ENCODE peak calls at places on chromosome 9, in four cellular contexts. One of them, this sample, is unnamed.
A peak's percentile ranks its signal among the peaks of the same experiment; 100 is the strongest.

GRCh38 chr9:88680505-88681160 is 145.7 kb downstream of the NXNL2 start:
- DNase-seq in A549: no peak
- DNase-seq in psoas muscle: no peak
- DNase-seq in astrocyte: peak; percentile 42
- DNase-seq in this sample: no peak

GRCh38 chr9:87684627-87685204 is 41.2 kb upstream of the CTSL start:
- DNase-seq in A549: peak; percentile 44
- DNase-seq in psoas muscle: peak; percentile 40
- DNase-seq in astrocyte: no peak
- DNase-seq in this sample: peak; percentile 19

GRCh38 chr9:117672397-117672796 is 31.8 kb upstream of the TLR4 start:
- DNase-seq in A549: peak; percentile 58
- DNase-seq in psoas muscle: no peak
- DNase-seq in astrocyte: peak; percentile 59
- DNase-seq in this sample: peak; percentile 78

GRCh38 chr9:100725376-100725775 is 147.5 kb downstream of the CAVIN4 start:
- DNase-seq in A549: no peak
- DNase-seq in psoas muscle: no peak
- DNase-seq in astrocyte: no peak
- DNase-seq in this sample: no peak

GRCh38 chr9:127865645-127866464 is 11.4 kb upstream of the ENG start:
- DNase-seq in A549: no peak
- DNase-seq in psoas muscle: no peak
- DNase-seq in astrocyte: no peak
- DNase-seq in this sample: no peak

GRCh38 chr9:79129865-79130480 is 441.8 kb upstream of the TLE4 start:
- DNase-seq in A549: peak; percentile 61
- DNase-seq in psoas muscle: peak; percentile 43
- DNase-seq in astrocyte: peak; percentile 30
- DNase-seq in this sample: peak; percentile 61

GRCh38 chr9:126754436-126755324 is 50.2 kb upstream of the ZBTB43 start:
- DNase-seq in A549: no peak
- DNase-seq in psoas muscle: no peak
- DNase-seq in astrocyte: no peak
- DNase-seq in this sample: no peak

GRCh38 chr9:129436751-129437625 is 183.9 kb downstream of the C9orf50 start:
- DNase-seq in A549: no peak
- DNase-seq in psoas muscle: peak; percentile 67
- DNase-seq in astrocyte: peak; percentile 60
- DNase-seq in this sample: peak; percentile 43

GRCh38 chr9:5511935-5512580 is 1.7 kb downstream of the PDCD1LG2 start:
- DNase-seq in A549: no peak
- DNase-seq in psoas muscle: no peak
- DNase-seq in astrocyte: no peak
- DNase-seq in this sample: no peak

GRCh38 chr9:115035872-115036612 is 81.9 kb downstream of the TNC start:
- DNase-seq in A549: no peak
- DNase-seq in psoas muscle: no peak
- DNase-seq in astrocyte: peak; percentile 99
- DNase-seq in this sample: peak; percentile 94

GRCh38 chr9:124593080-124594058 is 86.2 kb upstream of the NR5A1 start:
- DNase-seq in A549: no peak
- DNase-seq in psoas muscle: no peak
- DNase-seq in astrocyte: no peak
- DNase-seq in this sample: peak; percentile 67

GRCh38 chr9:107176701-107177100 is 106.4 kb upstream of the RAD23B start:
- DNase-seq in A549: no peak
- DNase-seq in psoas muscle: peak; percentile 21
- DNase-seq in astrocyte: no peak
- DNase-seq in this sample: peak; percentile 83

GRCh38 chr9:118455781-118456180 is 751.6 kb downstream of the TLR4 start:
- DNase-seq in A549: no peak
- DNase-seq in psoas muscle: no peak
- DNase-seq in astrocyte: no peak
- DNase-seq in this sample: no peak

GRCh38 chr9:111863636-111864035 is 33.0 kb upstream of the UGCG start:
- DNase-seq in A549: no peak
- DNase-seq in psoas muscle: no peak
- DNase-seq in astrocyte: no peak
- DNase-seq in this sample: no peak

GRCh38 chr9:126503333-126504085 is 110.2 kb upstream of the LMX1B start:
- DNase-seq in A549: no peak
- DNase-seq in psoas muscle: peak; percentile 9
- DNase-seq in astrocyte: no peak
- DNase-seq in this sample: peak; percentile 41

GRCh38 chr9:95055851-95056551 is 261.5 kb downstream of the FANCC start:
- DNase-seq in A549: no peak
- DNase-seq in psoas muscle: peak; percentile 42
- DNase-seq in astrocyte: peak; percentile 66
- DNase-seq in this sample: peak; percentile 68

GRCh38 chr9:95053611-95054440 is 263.7 kb downstream of the FANCC start:
- DNase-seq in A549: no peak
- DNase-seq in psoas muscle: no peak
- DNase-seq in astrocyte: no peak
- DNase-seq in this sample: peak; percentile 54

GRCh38 chr9:95057121-95057520 is 260.4 kb downstream of the FANCC start:
- DNase-seq in A549: no peak
- DNase-seq in psoas muscle: no peak
- DNase-seq in astrocyte: peak; percentile 42
- DNase-seq in this sample: no peak

GRCh38 chr9:95058121-95058785 is 259.3 kb downstream of the FANCC start:
- DNase-seq in A549: no peak
- DNase-seq in psoas muscle: no peak
- DNase-seq in astrocyte: no peak
- DNase-seq in this sample: no peak

GRCh38 chr9:95055337-95055850 is 262.1 kb downstream of the FANCC start:
- DNase-seq in A549: no peak
- DNase-seq in psoas muscle: no peak
- DNase-seq in astrocyte: no peak
- DNase-seq in this sample: no peak
- H3K4me3 ChIP-seq in A549: peak overlapping the region; percentile 22
- H3K4me3 ChIP-seq in psoas muscle: peak overlapping the region; percentile 47
- H3K4me3 ChIP-seq in astrocyte: peak overlapping the region; percentile 40
- H3K4me3 ChIP-seq in this sample: peak overlapping the region; percentile 16

GRCh38 chr9:70352802-70353201 is 61.7 kb downstream of the KLF9 start:
- DNase-seq in A549: peak; percentile 9
- DNase-seq in psoas muscle: no peak
- DNase-seq in astrocyte: no peak
- DNase-seq in this sample: peak; percentile 17

GRCh38 chr9:70352356-70352755 is 62.1 kb downstream of the KLF9 start:
- DNase-seq in A549: no peak
- DNase-seq in psoas muscle: no peak
- DNase-seq in astrocyte: peak; percentile 60
- DNase-seq in this sample: peak; percentile 46

DNA sequence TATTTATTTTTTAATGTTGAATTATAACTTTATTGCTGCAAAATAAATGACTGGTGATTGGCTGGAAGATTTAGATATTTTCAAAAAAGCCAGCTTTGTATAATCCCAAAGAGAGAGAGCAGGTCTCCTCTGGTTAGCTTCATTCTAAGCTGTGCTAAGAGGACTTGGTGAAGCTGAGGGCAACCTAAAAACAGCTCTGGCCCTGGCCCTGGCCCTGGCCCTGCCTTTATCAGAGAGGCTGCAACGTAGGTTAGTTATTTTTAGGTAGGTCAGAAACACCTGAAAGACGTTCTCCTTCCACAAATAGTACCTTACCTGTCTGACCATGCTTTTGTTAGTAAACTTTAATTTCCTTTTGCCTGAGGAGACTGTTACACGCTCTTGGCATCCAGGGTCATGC is 58.7 kb downstream of the KLF9 start:
- DNase-seq in A549: no peak
- DNase-seq in psoas muscle: no peak
- DNase-seq in astrocyte: no peak
- DNase-seq in this sample: no peak
- TF ChIP-seq CTCF in A549: no peak
- TF ChIP-seq CTCF in psoas muscle: no peak
- TF ChIP-seq CTCF in astrocyte: no peak
- TF ChIP-seq CTCF in this sample: no peak

GRCh38 chr9:27367922-27368316 is 71.0 kb upstream of the EQTN start:
- DNase-seq in A549: no peak
- DNase-seq in psoas muscle: no peak
- DNase-seq in astrocyte: no peak
- DNase-seq in this sample: peak; percentile 31
- H3K4me3 ChIP-seq in A549: no peak overlapping the region
- H3K4me3 ChIP-seq in psoas muscle: no peak overlapping the region
- H3K4me3 ChIP-seq in astrocyte: no peak overlapping the region
- H3K4me3 ChIP-seq in this sample: no peak overlapping the region

DNA sequence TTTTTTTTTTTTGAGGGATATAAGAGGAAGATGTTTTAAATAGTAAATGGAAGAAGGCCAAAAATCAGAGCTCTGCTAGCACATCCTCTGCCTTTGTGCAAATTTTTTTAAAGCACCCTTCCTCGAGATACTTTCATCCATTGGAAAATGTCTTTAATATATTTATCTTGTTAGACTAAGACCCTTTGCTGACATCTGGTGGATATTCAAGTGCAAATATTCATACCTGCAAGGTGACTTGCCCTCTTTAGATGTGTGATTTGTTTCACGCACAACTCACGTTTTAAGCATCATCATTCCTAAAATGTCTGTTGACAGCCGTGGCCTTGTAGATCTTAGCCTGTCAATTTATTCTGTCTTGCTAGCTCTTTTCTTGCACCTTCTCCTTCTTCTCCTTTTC is 258.5 kb downstream of the AGTPBP1 start:
- DNase-seq in A549: peak; percentile 32
- DNase-seq in psoas muscle: no peak
- DNase-seq in astrocyte: no peak
- DNase-seq in this sample: no peak
- TF ChIP-seq CTCF in A549: no peak
- TF ChIP-seq CTCF in psoas muscle: no peak
- TF ChIP-seq CTCF in astrocyte: no peak
- TF ChIP-seq CTCF in this sample: no peak

DNA sequence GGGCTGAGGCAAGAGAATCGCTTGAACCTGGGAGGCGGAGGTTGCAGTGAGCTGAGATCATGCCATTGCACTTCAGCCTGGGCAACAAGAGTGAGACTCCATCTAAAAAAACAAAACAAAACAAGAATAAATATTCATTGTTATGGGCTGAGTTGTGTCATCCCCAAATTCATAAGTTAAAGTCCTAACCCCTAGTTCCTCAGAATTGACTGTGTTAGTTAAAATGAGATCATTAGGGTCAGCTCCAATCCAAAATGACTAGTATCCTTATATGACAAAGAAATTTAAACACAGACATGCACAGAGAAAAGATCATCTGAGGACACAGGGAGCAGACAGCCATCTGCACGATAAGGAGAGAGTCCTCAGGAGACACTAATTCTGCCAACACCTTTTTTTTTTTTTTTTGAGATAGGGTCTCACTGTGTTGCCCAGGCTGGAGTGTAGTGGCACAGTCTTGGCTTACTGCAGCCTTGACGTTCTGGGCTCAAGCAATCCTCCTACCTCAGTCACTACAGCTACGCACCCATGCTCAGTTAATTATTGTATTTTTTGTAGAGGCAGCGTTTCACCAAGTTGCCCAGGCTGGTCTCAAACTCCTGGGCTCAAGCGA is 32.1 kb upstream of the GCNT1 start:
- DNase-seq in A549: no peak
- DNase-seq in psoas muscle: no peak
- DNase-seq in astrocyte: no peak
- DNase-seq in this sample: no peak
- H3K4me3 ChIP-seq in A549: no peak overlapping the region
- H3K4me3 ChIP-seq in psoas muscle: no peak overlapping the region
- H3K4me3 ChIP-seq in astrocyte: no peak overlapping the region
- H3K4me3 ChIP-seq in this sample: no peak overlapping the region

This sample was measured in AG10803.